ENCODE peak calls at places on chromosome 14, in four cellular contexts. A is HepG2, V is GM12878, Q is K562. Y is an unnamed sample.

GRCh38 chr14:98182385-98183055 is 1089.5 kb downstream of the BCL11B start:
- DNase-seq in A (no peak), V (no peak), Q (no peak), Y (no peak)

GRCh38 chr14:96167224-96168148 is 37.2 kb upstream of the BDKRB2 start:
- DNase-seq in A (no peak), V (no peak), Q (no peak), Y (no peak)

GRCh38 chr14:99579903-99580570 is 24.0 kb downstream of the CCDC85C start:
- DNase-seq in A (no peak), V (no peak), Q (peak), Y (no peak)

GRCh38 chr14:100341301-100342031 is 18.3 kb downstream of the SLC25A47 start:
- DNase-seq in A (no peak), V (peak), Q (no peak), Y (no peak)

GRCh38 chr14:33509927-33510535 is 440.8 kb downstream of the EGLN3 start:
- DNase-seq in A (no peak), V (no peak), Q (no peak), Y (peak)

GRCh38 chr14:44963775-44964380 is 1.9 kb downstream of the TOGARAM1 start:
- DNase-seq in A (peak), V (no peak), Q (no peak), Y (no peak)

GRCh38 chr14:65880507-65880906 is 468.0 kb downstream of the FUT8 start:
- DNase-seq in A (no peak), V (no peak), Q (no peak), Y (no peak)

GRCh38 chr14:20477211-20477876 is 8.1 kb downstream of the PNP start:
- DNase-seq in A (no peak), V (no peak), Q (peak), Y (no peak)

GRCh38 chr14:73787760-73788508 is 63.7 kb upstream of the PTGR2 start:
- DNase-seq in A (no peak), V (no peak), Q (no peak), Y (no peak)

GRCh38 chr14:65336191-65336591 is 76.3 kb upstream of the FUT8 start:
- DNase-seq in A (no peak), V (no peak), Q (no peak), Y (no peak)

GRCh38 chr14:75389679-75390078 is 38.1 kb upstream of the JDP2 start:
- DNase-seq in A (no peak), V (no peak), Q (no peak), Y (no peak)

GRCh38 chr14:69665596-69665995 is 54.2 kb downstream of the SUSD6 start:
- DNase-seq in A (no peak), V (no peak), Q (no peak), Y (no peak)

GRCh38 chr14:89228921-89229639 is 188.0 kb downstream of the FOXN3 start:
- DNase-seq in A (no peak), V (no peak), Q (no peak), Y (no peak)

GRCh38 chr14:60863251-60863650 is 117.6 kb downstream of the TRMT5 start:
- DNase-seq in A (no peak), V (no peak), Q (no peak), Y (no peak)

GRCh38 chr14:85508863-85509262 is 21.1 kb upstream of the FLRT2 start:
- DNase-seq in A (no peak), V (no peak), Q (no peak), Y (no peak)

GRCh38 chr14:49975286-49975685 is 82.4 kb downstream of the ARF6 start:
- DNase-seq in A (no peak), V (no peak), Q (no peak), Y (no peak)

GRCh38 chr14:98951521-98952152 is 320.4 kb downstream of the BCL11B start:
- DNase-seq in A (no peak), V (no peak), Q (no peak), Y (no peak)

GRCh38 chr14:47674546-47675238 is 713 bp downstream of the MDGA2 start:
- DNase-seq in A (no peak), V (no peak), Q (no peak), Y (peak)

GRCh38 chr14:44404599-44405349 is 102.3 kb downstream of the FSCB start:
- DNase-seq in A (no peak), V (no peak), Q (no peak), Y (no peak)

GRCh38 chr14:33052899-33053400 is 114.3 kb downstream of the NPAS3 start:
- DNase-seq in A (no peak), V (no peak), Q (no peak), Y (no peak)

GRCh38 chr14:23186913-23187654 is 3.6 kb upstream of the SLC7A8 start:
- DNase-seq in A (peak), V (peak), Q (peak), Y (peak)
- TF ChIP-seq TARDBP in A (no peak), V (no peak), Q (no peak), Y (no peak)

GRCh38 chr14:67570453-67570852 is 29.6 kb downstream of the PIGH start:
- DNase-seq in A (no peak), V (no peak), Q (no peak), Y (no peak)

GRCh38 chr14:67569011-67569650 is 30.9 kb downstream of the PIGH start:
- DNase-seq in A (no peak), V (no peak), Q (no peak), Y (no peak)

GRCh38 chr14:67569651-67570290 is 30.3 kb downstream of the PIGH start:
- DNase-seq in A (no peak), V (no peak), Q (no peak), Y (no peak)

GRCh38 chr14:67566908-67567307 is 33.2 kb downstream of the PIGH start:
- DNase-seq in A (no peak), V (no peak), Q (no peak), Y (no peak)

GRCh38 chr14:67567654-67568053 is 32.4 kb downstream of the PIGH start:
- DNase-seq in A (no peak), V (no peak), Q (no peak), Y (no peak)
- TF ChIP-seq TARDBP in A (no peak), V (no peak), Q (no peak), Y (no peak)

GRCh38 chr14:93996130-93996695 is 888 bp upstream of the CCDC197 start:
- DNase-seq in A (no peak), V (no peak), Q (no peak), Y (no peak)

GRCh38 chr14:93997933-93998870 is 1.1 kb downstream of the CCDC197 start:
- DNase-seq in A (no peak), V (no peak), Q (no peak), Y (no peak)

GRCh38 chr14:93997082-93997481 is at the start of gene CCDC197:
- DNase-seq in A (no peak), V (no peak), Q (no peak), Y (no peak)

GRCh38 chr14:93993382-93993781 is 3.7 kb upstream of the CCDC197 start:
- DNase-seq in A (no peak), V (no peak), Q (no peak), Y (no peak)

DNA sequence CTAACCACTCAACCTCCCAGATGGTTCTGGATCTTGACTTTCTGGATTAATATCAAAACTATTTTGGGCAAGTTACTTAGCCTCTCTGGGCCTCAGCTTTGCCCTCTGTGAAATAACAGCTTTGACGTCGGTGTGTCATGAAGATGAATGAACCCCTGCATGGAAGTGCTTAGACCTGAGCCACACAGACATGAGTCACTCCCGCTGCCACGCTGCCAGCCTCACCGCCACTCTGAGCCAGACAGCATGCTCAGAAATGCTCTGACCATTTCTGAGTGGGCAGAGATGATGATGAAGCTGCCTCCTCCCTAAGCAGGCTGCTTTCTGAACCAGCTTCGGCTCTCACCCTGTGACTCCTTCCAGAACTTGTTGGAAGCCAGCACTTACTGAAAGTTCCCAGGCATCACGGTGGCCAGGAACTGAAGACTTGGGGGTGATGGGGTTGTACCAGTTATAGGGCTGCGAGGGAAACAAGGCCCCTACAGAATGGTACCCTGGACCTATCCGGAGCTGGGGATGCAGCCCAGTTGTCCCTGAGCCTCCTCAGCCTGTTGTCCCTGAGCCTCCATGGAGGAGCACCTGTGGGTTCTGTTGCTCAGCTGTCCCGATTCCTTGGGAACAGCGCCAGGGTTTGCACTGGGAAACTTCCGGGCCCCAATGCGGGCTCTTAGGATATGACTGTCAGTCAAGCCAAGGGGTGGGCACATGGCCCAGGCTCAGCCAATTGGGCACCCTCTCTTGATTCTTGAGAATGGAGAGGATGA is 2.0 kb upstream of the CCDC197 start:
- DNase-seq in A (no peak), V (no peak), Q (no peak), Y (no peak)
- TF ChIP-seq TARDBP in A (no peak), V (no peak), Q (no peak), Y (no peak)

GRCh38 chr14:67943947-67944346 is 124.4 kb downstream of the RAD51B start:
- DNase-seq in A (peak), V (peak), Q (peak), Y (peak)
- TF ChIP-seq TARDBP in A (no peak), V (no peak), Q (no peak), Y (no peak)

GRCh38 chr14:103019827-103020226 is 37.5 kb downstream of the CDC42BPB start:
- DNase-seq in A (no peak), V (no peak), Q (no peak), Y (no peak)
- TF ChIP-seq TARDBP in A (no peak), V (no peak), Q (no peak), Y (no peak)